ENCODE peak calls at places on chromosomes 3 and 15, in six cellular contexts. R, Y, X, J, O and U are unnamed samples.
A peak's percentile ranks its signal among the peaks of the same experiment; 100 is the strongest.

GRCh38 chr3:192917508-192918274 is at the start of gene MB21D2:
- DNase-seq in R (peak; percentile 86), Y (no peak), X (peak; percentile 84), J (no peak), O (peak; percentile 13), U (no peak)

GRCh38 chr15:60375255-60375809 is 22.5 kb downstream of the ANXA2 start:
- DNase-seq in R (no peak), Y (no peak), X (peak; percentile 39), J (peak; percentile 73), O (no peak), U (no peak)

GRCh38 chr3:11346416-11346815 is 74.2 kb downstream of the ATG7 start:
- DNase-seq in R (no peak), Y (no peak), X (no peak), J (no peak), O (no peak), U (no peak)

GRCh38 chr3:186998937-186999368 is 68.6 kb downstream of the ST6GAL1 start:
- DNase-seq in R (no peak), Y (no peak), X (no peak), J (no peak), O (no peak), U (no peak)

GRCh38 chr3:64906011-64906410 is 218.2 kb upstream of the ADAMTS9 start:
- DNase-seq in R (no peak), Y (no peak), X (no peak), J (no peak), O (no peak), U (no peak)

GRCh38 chr15:44501768-44502366 is 35.1 kb upstream of the EIF3J start:
- DNase-seq in R (no peak), Y (peak; percentile 9), X (peak; percentile 10), J (no peak), O (no peak), U (no peak)

GRCh38 chr3:12681586-12682371 is 17.9 kb upstream of the RAF1 start:
- DNase-seq in R (no peak), Y (no peak), X (no peak), J (no peak), O (no peak), U (no peak)

GRCh38 chr3:9037113-9037715 is 73.9 kb upstream of the RAD18 start:
- DNase-seq in R (no peak), Y (no peak), X (no peak), J (no peak), O (no peak), U (no peak)

GRCh38 chr3:73024836-73025235 is 28.2 kb downstream of the PPP4R2 start:
- DNase-seq in R (peak; percentile 42), Y (no peak), X (no peak), J (no peak), O (no peak), U (no peak)

GRCh38 chr3:165753560-165753959 is 83.7 kb downstream of the BCHE start:
- DNase-seq in R (no peak), Y (no peak), X (no peak), J (no peak), O (no peak), U (no peak)

GRCh38 chr15:64045774-64046346 is 425 bp downstream of the DAPK2 start:
- DNase-seq in R (peak; percentile 15), Y (no peak), X (no peak), J (no peak), O (peak; percentile 38), U (peak; percentile 33)

GRCh38 chr3:149871855-149872254 is 58.8 kb downstream of the RNF13 start:
- DNase-seq in R (no peak), Y (no peak), X (no peak), J (no peak), O (no peak), U (no peak)

GRCh38 chr3:5051772-5052171 is 70.3 kb upstream of the ARL8B start:
- DNase-seq in R (no peak), Y (no peak), X (no peak), J (no peak), O (no peak), U (no peak)

GRCh38 chr3:48405343-48405881 is 24.5 kb downstream of the PLXNB1 start:
- DNase-seq in R (no peak), Y (no peak), X (no peak), J (no peak), O (no peak), U (peak; percentile 9)

GRCh38 chr3:153145454-153145853 is 16.6 kb upstream of the RAP2B start:
- DNase-seq in R (no peak), Y (no peak), X (no peak), J (no peak), O (no peak), U (no peak)

GRCh38 chr3:39284457-39284881 is 4.6 kb upstream of the CX3CR1 start:
- DNase-seq in R (no peak), Y (no peak), X (no peak), J (no peak), O (no peak), U (no peak)

GRCh38 chr3:178304758-178305157 is 231.5 kb upstream of the KCNMB2 start:
- DNase-seq in R (no peak), Y (no peak), X (no peak), J (no peak), O (no peak), U (no peak)

GRCh38 chr3:159726231-159726964 is 262.2 kb upstream of the IL12A start:
- DNase-seq in R (no peak), Y (no peak), X (peak; percentile 4), J (no peak), O (no peak), U (no peak)

GRCh38 chr3:53083496-53083895 is 37.6 kb upstream of the SFMBT1 start:
- DNase-seq in R (no peak), Y (peak; percentile 50), X (no peak), J (no peak), O (no peak), U (no peak)

GRCh38 chr15:99341786-99342185 is 90.5 kb downstream of the LRRC28 start:
- DNase-seq in R (no peak), Y (no peak), X (no peak), J (no peak), O (no peak), U (no peak)

GRCh38 chr15:68599560-68600071 is 20.8 kb downstream of the CORO2B start:
- DNase-seq in R (no peak), Y (no peak), X (peak; percentile 6), J (no peak), O (no peak), U (no peak)